ENCODE peak calls at places on chromosomes 12 and 14, in six cellular contexts. One of them, this sample, is unnamed.

GRCh38 chr12:124686001-124686884 is 118.8 kb upstream of the NCOR2 start:
- DNase-seq in colonic mucosa: no peak
- DNase-seq in astrocyte of the cerebellum: no peak
- DNase-seq in psoas muscle: no peak
- DNase-seq in fibroblast of villous mesenchyme: peak
- DNase-seq in fibroblast of pulmonary artery: peak
- DNase-seq in this sample: no peak

GRCh38 chr12:130183585-130184370 is 21.5 kb downstream of the FZD10 start:
- DNase-seq in psoas muscle: no peak
- DNase-seq in fibroblast of pulmonary artery: no peak
- DNase-seq in astrocyte of the cerebellum: no peak
- DNase-seq in colonic mucosa: no peak
- DNase-seq in fibroblast of villous mesenchyme: no peak
- DNase-seq in this sample: no peak

GRCh38 chr12:100611031-100611430 is 37.5 kb downstream of the GAS2L3 start:
- DNase-seq in astrocyte of the cerebellum: no peak
- DNase-seq in colonic mucosa: no peak
- DNase-seq in fibroblast of pulmonary artery: no peak
- DNase-seq in fibroblast of villous mesenchyme: no peak
- DNase-seq in psoas muscle: no peak
- DNase-seq in this sample: no peak

GRCh38 chr12:10363922-10364838 is 25.7 kb downstream of the KLRK1 start:
- DNase-seq in fibroblast of villous mesenchyme: peak
- DNase-seq in psoas muscle: peak
- DNase-seq in fibroblast of pulmonary artery: peak
- DNase-seq in colonic mucosa: peak
- DNase-seq in astrocyte of the cerebellum: no peak
- DNase-seq in this sample: no peak

GRCh38 chr14:49692191-49692757 is 646 bp upstream of the KLHDC1 start:
- DNase-seq in astrocyte of the cerebellum: no peak
- DNase-seq in fibroblast of villous mesenchyme: peak
- DNase-seq in colonic mucosa: no peak
- DNase-seq in fibroblast of pulmonary artery: peak
- DNase-seq in psoas muscle: no peak
- DNase-seq in this sample: no peak

GRCh38 chr12:93689076-93689834 is 12.1 kb downstream of the CRADD start:
- DNase-seq in colonic mucosa: peak
- DNase-seq in fibroblast of pulmonary artery: no peak
- DNase-seq in astrocyte of the cerebellum: no peak
- DNase-seq in psoas muscle: no peak
- DNase-seq in fibroblast of villous mesenchyme: peak
- DNase-seq in this sample: no peak

GRCh38 chr12:62799126-62799736 is 135.7 kb downstream of the PPM1H start:
- DNase-seq in fibroblast of pulmonary artery: peak
- DNase-seq in psoas muscle: no peak
- DNase-seq in colonic mucosa: peak
- DNase-seq in astrocyte of the cerebellum: peak
- DNase-seq in fibroblast of villous mesenchyme: peak
- DNase-seq in this sample: no peak

GRCh38 chr14:87745507-87746118 is 247.4 kb downstream of the GALC start:
- DNase-seq in astrocyte of the cerebellum: peak
- DNase-seq in fibroblast of villous mesenchyme: peak
- DNase-seq in colonic mucosa: no peak
- DNase-seq in fibroblast of pulmonary artery: peak
- DNase-seq in psoas muscle: no peak
- DNase-seq in this sample: no peak

GRCh38 chr12:123049398-123050250 is 69.1 kb downstream of the ARL6IP4 start:
- DNase-seq in fibroblast of villous mesenchyme: no peak
- DNase-seq in astrocyte of the cerebellum: no peak
- DNase-seq in colonic mucosa: no peak
- DNase-seq in fibroblast of pulmonary artery: no peak
- DNase-seq in psoas muscle: no peak
- DNase-seq in this sample: no peak

GRCh38 chr12:68178184-68178583 is 18.6 kb upstream of the IFNG start:
- DNase-seq in colonic mucosa: no peak
- DNase-seq in psoas muscle: no peak
- DNase-seq in fibroblast of pulmonary artery: no peak
- DNase-seq in fibroblast of villous mesenchyme: no peak
- DNase-seq in astrocyte of the cerebellum: no peak
- DNase-seq in this sample: no peak

GRCh38 chr12:70638639-70639349 is 1.6 kb upstream of the PTPRB start:
- DNase-seq in astrocyte of the cerebellum: no peak
- DNase-seq in colonic mucosa: no peak
- DNase-seq in fibroblast of pulmonary artery: no peak
- DNase-seq in psoas muscle: no peak
- DNase-seq in fibroblast of villous mesenchyme: no peak
- DNase-seq in this sample: no peak

GRCh38 chr12:67056329-67056728 is 212.8 kb upstream of the CAND1 start:
- DNase-seq in colonic mucosa: no peak
- DNase-seq in astrocyte of the cerebellum: no peak
- DNase-seq in fibroblast of pulmonary artery: no peak
- DNase-seq in psoas muscle: no peak
- DNase-seq in fibroblast of villous mesenchyme: no peak
- DNase-seq in this sample: no peak

GRCh38 chr12:10304161-10304574 is 3.5 kb upstream of the KLRD1 start:
- DNase-seq in fibroblast of pulmonary artery: peak
- DNase-seq in psoas muscle: no peak
- DNase-seq in colonic mucosa: no peak
- DNase-seq in fibroblast of villous mesenchyme: peak
- DNase-seq in astrocyte of the cerebellum: peak
- DNase-seq in this sample: peak

GRCh38 chr14:77000340-77001235 is 27.9 kb downstream of the IRF2BPL start:
- DNase-seq in fibroblast of pulmonary artery: peak
- DNase-seq in fibroblast of villous mesenchyme: peak
- DNase-seq in astrocyte of the cerebellum: no peak
- DNase-seq in psoas muscle: peak
- DNase-seq in colonic mucosa: no peak
- DNase-seq in this sample: no peak

GRCh38 chr12:55652352-55652751 is 15.7 kb downstream of the OR10P1 start:
- DNase-seq in fibroblast of villous mesenchyme: no peak
- DNase-seq in colonic mucosa: no peak
- DNase-seq in psoas muscle: no peak
- DNase-seq in astrocyte of the cerebellum: no peak
- DNase-seq in fibroblast of pulmonary artery: no peak
- DNase-seq in this sample: no peak

GRCh38 chr14:66444271-66444987 is 41.7 kb upstream of the CCDC196 start:
- DNase-seq in astrocyte of the cerebellum: no peak
- DNase-seq in colonic mucosa: peak
- DNase-seq in fibroblast of pulmonary artery: peak
- DNase-seq in psoas muscle: peak
- DNase-seq in fibroblast of villous mesenchyme: no peak
- DNase-seq in this sample: no peak

GRCh38 chr14:72173038-72173720 is 240.9 kb downstream of the RGS6 start:
- DNase-seq in fibroblast of villous mesenchyme: no peak
- DNase-seq in fibroblast of pulmonary artery: no peak
- DNase-seq in astrocyte of the cerebellum: no peak
- DNase-seq in psoas muscle: no peak
- DNase-seq in colonic mucosa: no peak
- DNase-seq in this sample: no peak

GRCh38 chr12:77299001-77299400 is 233.6 kb upstream of the E2F7 start:
- DNase-seq in fibroblast of pulmonary artery: no peak
- DNase-seq in astrocyte of the cerebellum: no peak
- DNase-seq in colonic mucosa: no peak
- DNase-seq in psoas muscle: no peak
- DNase-seq in fibroblast of villous mesenchyme: no peak
- DNase-seq in this sample: no peak

DNA sequence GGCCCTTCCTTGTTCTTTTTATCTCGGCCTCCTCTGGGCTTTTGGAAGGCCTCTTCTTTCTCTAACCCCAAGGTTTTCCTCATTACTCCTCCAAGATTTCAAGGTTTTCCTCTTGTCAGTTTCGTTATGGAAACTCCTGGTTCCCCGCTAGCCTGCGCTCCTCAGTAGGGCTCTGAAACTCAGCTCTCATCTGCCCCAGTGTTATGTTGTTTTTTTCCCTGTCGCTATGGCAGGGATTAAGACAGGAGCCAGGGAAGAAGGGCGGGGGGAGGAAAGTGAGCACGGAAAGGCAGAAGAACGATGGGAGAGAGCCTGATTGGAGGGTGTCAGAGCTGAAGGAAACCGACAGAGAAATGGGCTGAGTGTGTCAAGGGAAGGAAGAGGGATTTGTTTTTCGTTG is 26.5 kb upstream of the JDP2 start:
- DNase-seq in colonic mucosa: peak
- DNase-seq in psoas muscle: peak
- DNase-seq in fibroblast of villous mesenchyme: peak
- DNase-seq in fibroblast of pulmonary artery: peak
- DNase-seq in astrocyte of the cerebellum: no peak
- DNase-seq in this sample: no peak
- H3K4me3 ChIP-seq in colonic mucosa: no peak
- H3K4me3 ChIP-seq in psoas muscle: no peak
- H3K4me3 ChIP-seq in fibroblast of villous mesenchyme: no peak
- H3K4me3 ChIP-seq in fibroblast of pulmonary artery: no peak
- H3K4me3 ChIP-seq in astrocyte of the cerebellum: no peak
- H3K4me3 ChIP-seq in this sample: no peak

GRCh38 chr12:6961695-6962284 is 8.7 kb downstream of the PHB2 start:
- DNase-seq in fibroblast of pulmonary artery: peak
- DNase-seq in psoas muscle: peak
- DNase-seq in astrocyte of the cerebellum: no peak
- DNase-seq in colonic mucosa: peak
- DNase-seq in fibroblast of villous mesenchyme: peak
- DNase-seq in this sample: no peak
- TF ChIP-seq CTCF in fibroblast of pulmonary artery: peak
- TF ChIP-seq CTCF in psoas muscle: peak
- TF ChIP-seq CTCF in astrocyte of the cerebellum: peak
- TF ChIP-seq CTCF in colonic mucosa: peak
- TF ChIP-seq CTCF in fibroblast of villous mesenchyme: peak
- TF ChIP-seq CTCF in this sample: peak

DNA sequence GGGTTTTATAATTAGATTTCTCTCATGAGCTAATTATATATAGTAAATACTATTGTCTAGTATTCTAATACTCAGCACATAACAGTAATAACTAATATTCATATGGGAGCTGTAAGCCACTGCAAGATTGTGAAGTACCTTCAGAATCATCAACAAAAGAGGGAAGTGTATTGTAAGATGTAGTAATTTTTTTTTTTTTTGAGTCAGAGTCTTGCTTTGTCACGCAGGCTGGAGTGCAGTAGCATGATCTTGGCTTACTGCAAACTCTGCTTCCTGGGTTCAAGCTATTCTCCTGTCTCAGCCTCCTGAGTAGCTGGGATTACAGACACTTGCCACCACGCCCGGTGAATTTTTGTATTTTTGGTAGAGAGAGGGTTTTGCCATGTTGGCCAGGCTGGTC is 3.1 kb downstream of the GPR33 start:
- DNase-seq in fibroblast of pulmonary artery: no peak
- DNase-seq in fibroblast of villous mesenchyme: no peak
- DNase-seq in psoas muscle: no peak
- DNase-seq in astrocyte of the cerebellum: no peak
- DNase-seq in colonic mucosa: no peak
- DNase-seq in this sample: no peak
- H3K4me3 ChIP-seq in fibroblast of pulmonary artery: no peak
- H3K4me3 ChIP-seq in fibroblast of villous mesenchyme: no peak
- H3K4me3 ChIP-seq in psoas muscle: no peak
- H3K4me3 ChIP-seq in astrocyte of the cerebellum: no peak
- H3K4me3 ChIP-seq in colonic mucosa: no peak
- H3K4me3 ChIP-seq in this sample: no peak

GRCh38 chr14:100165376-100165775 is 5.9 kb upstream of the DEGS2 start:
- DNase-seq in fibroblast of pulmonary artery: no peak
- DNase-seq in astrocyte of the cerebellum: no peak
- DNase-seq in colonic mucosa: no peak
- DNase-seq in fibroblast of villous mesenchyme: no peak
- DNase-seq in psoas muscle: no peak
- DNase-seq in this sample: no peak
- TF ChIP-seq CTCF in fibroblast of pulmonary artery: no peak
- TF ChIP-seq CTCF in astrocyte of the cerebellum: no peak
- TF ChIP-seq CTCF in colonic mucosa: no peak
- TF ChIP-seq CTCF in fibroblast of villous mesenchyme: no peak
- TF ChIP-seq CTCF in psoas muscle: no peak
- TF ChIP-seq CTCF in this sample: no peak

DNA sequence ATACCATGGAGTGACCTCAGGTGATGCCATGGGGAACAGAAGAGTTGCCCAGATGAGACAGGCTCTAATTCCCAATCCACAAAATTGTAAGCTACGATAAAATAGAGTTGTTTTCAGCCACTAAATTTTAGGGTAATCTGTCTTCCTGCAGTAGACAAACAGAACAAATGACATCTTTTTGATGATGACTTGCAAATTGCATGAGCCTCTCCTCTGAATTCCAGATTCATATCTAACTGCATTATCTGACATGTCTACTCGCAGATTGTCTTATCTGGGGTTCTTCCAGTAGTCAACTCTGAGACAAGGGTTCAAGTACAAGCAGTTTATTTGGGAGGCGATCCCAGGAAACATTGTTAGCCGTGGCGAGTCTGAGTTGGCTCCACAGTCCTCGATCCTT is 14.4 kb upstream of the ERC1 start:
- DNase-seq in astrocyte of the cerebellum: no peak
- DNase-seq in fibroblast of villous mesenchyme: no peak
- DNase-seq in psoas muscle: no peak
- DNase-seq in colonic mucosa: no peak
- DNase-seq in fibroblast of pulmonary artery: no peak
- DNase-seq in this sample: no peak
- H3K4me3 ChIP-seq in astrocyte of the cerebellum: no peak
- H3K4me3 ChIP-seq in fibroblast of villous mesenchyme: no peak
- H3K4me3 ChIP-seq in psoas muscle: no peak
- H3K4me3 ChIP-seq in colonic mucosa: no peak
- H3K4me3 ChIP-seq in fibroblast of pulmonary artery: no peak
- H3K4me3 ChIP-seq in this sample: no peak

DNA sequence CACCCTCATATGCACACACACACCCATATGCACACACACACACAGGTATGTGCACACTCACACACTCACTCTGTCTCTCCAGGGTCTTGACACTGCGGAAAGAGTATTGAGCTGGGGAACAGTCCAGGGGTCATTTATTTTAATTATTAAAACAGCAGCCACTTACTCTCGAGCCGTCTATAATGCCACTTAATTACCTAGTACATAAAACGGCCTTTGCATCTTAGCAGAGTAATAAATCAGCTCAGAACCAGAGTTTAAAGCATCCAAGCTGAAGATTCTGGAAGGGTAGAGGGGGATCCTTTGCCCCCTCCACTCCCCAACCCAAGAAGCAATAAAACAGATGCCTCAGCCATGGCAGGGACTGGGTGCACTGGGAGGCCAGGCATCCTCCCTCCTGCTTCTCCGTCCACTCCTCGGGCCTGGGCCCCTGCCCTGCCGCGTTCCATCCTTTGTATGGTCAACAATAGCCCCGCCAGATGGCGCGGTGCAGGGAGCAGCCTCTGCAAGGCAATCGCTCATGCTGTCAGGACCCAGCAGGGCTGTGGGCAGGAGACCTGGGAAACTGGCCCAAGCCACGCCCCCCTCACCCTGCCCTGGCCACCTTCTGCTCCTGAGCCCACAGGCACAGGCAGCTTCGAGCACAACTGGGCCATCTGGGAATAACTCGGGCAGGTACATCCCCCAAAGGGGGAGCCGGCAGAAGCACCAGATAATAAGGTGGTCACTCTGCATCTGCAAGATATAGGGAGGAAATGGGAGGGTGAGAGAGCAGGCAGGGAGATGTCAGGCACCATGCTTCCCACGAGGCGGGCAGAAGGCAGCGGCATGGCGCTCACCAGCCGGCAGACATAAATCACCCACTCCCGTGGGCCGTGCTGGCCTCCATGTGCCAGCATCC is 40.9 kb downstream of the CCDC85C start:
- DNase-seq in colonic mucosa: peak
- DNase-seq in psoas muscle: peak
- DNase-seq in fibroblast of pulmonary artery: peak
- DNase-seq in fibroblast of villous mesenchyme: peak
- DNase-seq in astrocyte of the cerebellum: peak
- DNase-seq in this sample: no peak
- TF ChIP-seq CTCF in colonic mucosa: no peak
- TF ChIP-seq CTCF in psoas muscle: peak
- TF ChIP-seq CTCF in fibroblast of pulmonary artery: peak
- TF ChIP-seq CTCF in fibroblast of villous mesenchyme: peak
- TF ChIP-seq CTCF in astrocyte of the cerebellum: peak
- TF ChIP-seq CTCF in this sample: peak